ENCODE peak calls at places on chromosomes 16 and 17, in four cellular contexts. G, P, U and F are unnamed samples.

GRCh38 chr16:49786926-49787557 is 68.9 kb downstream of the ZNF423 start:
- DNase-seq in G (no peak), P (no peak), U (no peak), F (no peak)

GRCh38 chr17:75345514-75346167 is 56.4 kb upstream of the SLC25A19 start:
- DNase-seq in G (no peak), P (no peak), U (no peak), F (peak)

GRCh38 chr17:82105882-82106696 is 8.1 kb upstream of the FASN start:
- DNase-seq in U (peak), G (peak), P (peak), F (peak)

GRCh38 chr17:39981207-39982068 is 831 bp downstream of the PSMD3 start:
- DNase-seq in G (no peak), U (no peak), P (no peak), F (no peak)

GRCh38 chr17:78806451-78806850 is 24.4 kb upstream of the CYTH1 start:
- DNase-seq in U (no peak), G (no peak), P (no peak), F (no peak)

GRCh38 chr17:78374631-78375274 is 3.7 kb upstream of the PGS1 start:
- DNase-seq in U (no peak), G (peak), P (peak), F (no peak)

GRCh38 chr17:5821057-5821456 is 236.7 kb upstream of the NLRP1 start:
- DNase-seq in U (peak), G (no peak), P (peak), F (no peak)

GRCh38 chr17:17917394-17917793 is 54.8 kb downstream of the TOM1L2 start:
- DNase-seq in U (no peak), G (no peak), P (no peak), F (no peak)

GRCh38 chr17:37488009-37488604 is 1.6 kb upstream of the DUSP14 start:
- DNase-seq in U (peak), G (peak), P (no peak), F (no peak)

GRCh38 chr17:61000911-61001310 is 323.3 kb downstream of the BCAS3 start:
- DNase-seq in P (no peak), U (no peak), G (peak), F (no peak)

GRCh38 chr16:80004113-80004512 is 403.6 kb upstream of the MAF start:
- DNase-seq in G (no peak), U (no peak), P (no peak), F (no peak)

GRCh38 chr16:86511317-86512161 is 1.2 kb downstream of the FOXF1 start:
- DNase-seq in G (no peak), U (no peak), P (no peak), F (no peak)

GRCh38 chr16:27625050-27625697 is 75.2 kb downstream of the KATNIP start:
- DNase-seq in G (peak), P (no peak), U (no peak), F (no peak)

GRCh38 chr17:39671651-39672521 is 3.6 kb downstream of the PNMT start:
- DNase-seq in U (peak), G (peak), P (peak), F (peak)

GRCh38 chr16:77807-78443 is at the start of gene MPG:
- DNase-seq in G (peak), U (peak), P (peak), F (peak)

GRCh38 chr17:37168731-37169353 is 206.9 kb upstream of the C17orf78 start:
- DNase-seq in U (no peak), P (no peak), G (no peak), F (no peak)

GRCh38 chr17:2405247-2405926 is 4.5 kb upstream of the MNT start:
- DNase-seq in U (peak), P (no peak), G (peak), F (no peak)

GRCh38 chr17:4332296-4332970 is 34.0 kb downstream of the UBE2G1 start:
- DNase-seq in U (peak), G (no peak), P (no peak), F (no peak)

GRCh38 chr17:704111-704864 is 10.4 kb downstream of the VPS53 start:
- DNase-seq in P (no peak), G (no peak), U (no peak), F (no peak)

GRCh38 chr17:46818319-46818928 is at the start of gene WNT3:
- DNase-seq in G (no peak), P (peak), U (no peak), F (no peak)

GRCh38 chr16:69406780-69407331 is 17.6 kb upstream of the CYB5B start:
- DNase-seq in P (no peak), U (no peak), G (no peak), F (no peak)

GRCh38 chr16:1613728-1614225 is 1.6 kb downstream of the CRAMP1 start:
- DNase-seq in P (no peak), U (peak), G (no peak), F (peak)

GRCh38 chr17:16886655-16887322 is 85.1 kb downstream of the TNFRSF13B start:
- DNase-seq in U (no peak), P (no peak), G (no peak), F (no peak)

GRCh38 chr17:46810837-46811236 is 7.7 kb downstream of the WNT3 start:
- DNase-seq in P (no peak), G (no peak), U (no peak), F (no peak)

GRCh38 chr16:57606847-57607501 is 21.5 kb upstream of the ADGRG1 start:
- DNase-seq in U (no peak), G (no peak), P (no peak), F (no peak)

GRCh38 chr17:73952498-73953205 is 250.8 kb upstream of the RPL38 start:
- DNase-seq in P (peak), G (no peak), U (no peak), F (no peak)

GRCh38 chr17:83075270-83075880 is 4.0 kb upstream of the METRNL start:
- DNase-seq in P (no peak), U (no peak), G (no peak), F (no peak)

GRCh38 chr17:75034236-75034908 is 12.4 kb downstream of the ATP5PD start:
- DNase-seq in G (peak), U (peak), P (peak), F (no peak)

GRCh38 chr17:82957961-82958491 is 118.2 kb upstream of the ZNF750 start:
- DNase-seq in G (no peak), P (no peak), U (no peak), F (no peak)

GRCh38 chr16:57956270-57956808 is 14.6 kb downstream of the CNGB1 start:
- DNase-seq in U (no peak), P (no peak), G (no peak), F (no peak)

GRCh38 chr17:19757536-19758180 is 9.6 kb upstream of the ALDH3A1 start:
- DNase-seq in U (no peak), G (no peak), P (no peak), F (no peak)

GRCh38 chr17:64608571-64608981 is 53.5 kb downstream of the SMURF2 start:
- DNase-seq in G (peak), U (peak), P (no peak), F (no peak)

GRCh38 chr16:71358464-71359031 is at the start of gene CALB2:
- DNase-seq in G (peak), P (peak), U (peak), F (no peak)
- H3K9ac ChIP-seq in G (no peak), P (no peak), U (no peak), F (no peak)

GRCh38 chr17:48951572-48951971 is 6.9 kb upstream of the SNF8 start:
- DNase-seq in U (no peak), G (no peak), P (no peak), F (no peak)

GRCh38 chr17:48952904-48953303 is 8.3 kb upstream of the SNF8 start:
- DNase-seq in P (no peak), G (no peak), U (no peak), F (no peak)

DNA sequence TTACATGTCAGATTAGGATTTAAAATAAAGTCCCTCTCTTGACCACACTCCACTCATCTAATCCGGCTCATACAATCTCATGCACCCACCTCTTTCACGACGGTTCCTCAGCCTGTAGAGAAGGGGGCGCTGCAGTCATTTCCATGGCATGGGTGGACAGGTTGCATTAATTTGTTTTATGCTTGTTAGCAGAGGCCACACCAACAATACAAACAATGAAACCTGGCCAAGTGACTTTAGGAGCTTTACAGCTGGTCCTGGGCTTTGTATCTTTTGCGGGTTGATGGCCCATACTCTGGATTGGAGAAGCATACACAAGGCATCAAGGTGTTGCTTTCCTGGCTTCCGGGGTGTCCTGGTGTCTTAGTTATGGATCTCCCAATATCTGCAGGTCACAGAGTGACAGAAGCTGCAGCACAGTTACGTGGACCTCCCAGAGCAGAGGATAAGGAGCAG is 9.7 kb upstream of the SNF8 start:
- DNase-seq in P (peak), G (peak), U (no peak), F (no peak)
- TF ChIP-seq CTCF in P (peak), G (peak), U (peak), F (peak)

GRCh38 chr16:78311831-78312230 is 212.4 kb downstream of the WWOX start:
- DNase-seq in U (no peak), G (no peak), P (no peak), F (no peak)
- H3K9ac ChIP-seq in U (no peak), G (no peak), P (no peak), F (no peak)

GRCh38 chr16:81598083-81598482 is 153.5 kb downstream of the CMIP start:
- DNase-seq in U (no peak), G (no peak), P (no peak), F (no peak)
- TF ChIP-seq CTCF in U (peak), G (no peak), P (peak), F (no peak)

GRCh38 chr17:28397687-28398279 is 8.2 kb downstream of the SLC46A1 start:
- DNase-seq in P (no peak), U (no peak), G (no peak), F (no peak)
- H3K9ac ChIP-seq in P (no peak), U (no peak), G (no peak), F (no peak)

GRCh38 chr17:7241047-7241733 is 1.1 kb downstream of the GABARAP start:
- DNase-seq in P (no peak), G (no peak), U (no peak), F (no peak)

GRCh38 chr17:7239091-7240027 is at the start of gene PHF23:
- DNase-seq in P (peak), U (peak), G (peak), F (peak)

GRCh38 chr17:7240375-7240774 is 1.1 kb upstream of the PHF23 start:
- DNase-seq in G (no peak), P (no peak), U (no peak), F (no peak)

GRCh38 chr17:7241783-7242716 is at the start of gene GABARAP:
- DNase-seq in U (peak), P (peak), G (peak), F (peak)

GRCh38 chr17:7242717-7243576 is 698 bp upstream of the GABARAP start:
- DNase-seq in G (peak), P (peak), U (peak), F (peak)
- TF ChIP-seq CTCF in G (no peak), P (no peak), U (no peak), F (no peak)

GRCh38 chr17:76612465-76612864 is 26.8 kb upstream of the ST6GALNAC2 start:
- DNase-seq in P (no peak), G (no peak), U (no peak), F (no peak)

GRCh38 chr17:76611747-76612143 is 26.1 kb upstream of the ST6GALNAC2 start:
- DNase-seq in G (no peak), P (no peak), U (no peak), F (no peak)

GRCh38 chr17:76617838-76618237 is 25.7 kb downstream of the ST6GALNAC1 start:
- DNase-seq in G (no peak), P (no peak), U (no peak), F (no peak)

GRCh38 chr17:76614912-76615617 is 28.5 kb downstream of the ST6GALNAC1 start:
- DNase-seq in U (no peak), G (no peak), P (no peak), F (no peak)

DNA sequence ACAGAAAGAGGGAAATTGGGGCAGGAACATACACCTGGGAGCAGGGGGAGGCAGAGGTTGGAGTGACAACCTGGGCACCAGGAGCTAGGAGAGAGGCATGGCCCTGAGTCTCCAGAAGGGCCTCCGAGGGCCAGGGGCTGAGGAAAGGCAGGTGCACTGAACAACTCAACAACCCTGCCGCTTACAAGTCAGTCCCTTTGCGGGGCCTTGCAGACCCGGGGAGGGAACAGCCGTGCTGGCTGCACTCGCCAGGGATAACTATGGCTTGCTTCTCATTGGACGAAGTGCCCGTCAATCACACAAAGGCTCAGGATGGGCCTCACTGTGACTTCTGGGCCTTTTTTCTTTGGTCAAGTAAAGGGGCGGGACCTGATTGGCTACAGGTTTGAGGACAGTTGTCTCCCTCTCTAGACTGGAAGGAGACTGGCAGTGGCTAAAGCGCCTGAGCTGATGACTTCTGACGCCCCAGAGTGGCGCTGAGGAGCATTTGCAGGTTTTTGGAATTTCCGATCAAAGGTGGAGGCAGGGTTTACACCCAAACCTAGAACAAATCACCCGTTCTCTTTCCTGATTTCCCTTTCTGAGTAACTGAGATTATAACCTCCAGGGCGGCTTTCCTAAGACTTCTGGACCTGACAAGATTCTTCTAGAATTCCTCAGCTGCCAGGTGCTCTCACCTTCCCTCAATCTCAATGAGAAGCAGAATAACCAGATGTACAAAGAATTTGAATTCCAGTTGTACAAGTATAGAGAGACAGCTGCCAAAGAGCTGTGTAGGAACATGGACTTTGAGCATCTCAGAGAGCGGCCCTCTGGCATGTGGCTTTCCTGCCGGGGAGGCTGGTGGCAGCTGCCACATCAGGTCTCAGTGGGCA is 27.6 kb upstream of the ST6GALNAC2 start:
- DNase-seq in P (peak), U (peak), G (no peak), F (no peak)
- H3K9ac ChIP-seq in P (no peak), U (no peak), G (no peak), F (no peak)